ENCODE peak calls at places on chromosomes 6 and 20, in five cellular contexts. One of them, this sample, is unnamed.

GRCh38 chr6:68709882-68710281 is 74.8 kb downstream of the ADGRB3 start:
- DNase-seq in keratinocyte: no peak
- DNase-seq in A549: no peak
- DNase-seq in PC-9: no peak
- DNase-seq in IMR-90: no peak
- DNase-seq in this sample: no peak

GRCh38 chr6:162907876-162908481 is 180.2 kb downstream of the PACRG start:
- DNase-seq in keratinocyte: peak
- DNase-seq in A549: peak
- DNase-seq in PC-9: peak
- DNase-seq in IMR-90: peak
- DNase-seq in this sample: peak

GRCh38 chr6:5132741-5133140 is 47.6 kb downstream of the PPP1R3G start:
- DNase-seq in keratinocyte: no peak
- DNase-seq in A549: no peak
- DNase-seq in PC-9: no peak
- DNase-seq in IMR-90: peak
- DNase-seq in this sample: no peak

GRCh38 chr6:34132082-34132357 is 13.9 kb downstream of the GRM4 start:
- DNase-seq in keratinocyte: no peak
- DNase-seq in A549: no peak
- DNase-seq in PC-9: no peak
- DNase-seq in IMR-90: no peak
- DNase-seq in this sample: no peak

GRCh38 chr6:75602164-75602896 is 650 bp downstream of the SENP6 start:
- DNase-seq in keratinocyte: no peak
- DNase-seq in A549: peak
- DNase-seq in PC-9: no peak
- DNase-seq in IMR-90: peak
- DNase-seq in this sample: peak

GRCh38 chr6:30998785-30999184 is 11.5 kb upstream of the MUC22 start:
- DNase-seq in keratinocyte: no peak
- DNase-seq in A549: no peak
- DNase-seq in PC-9: peak
- DNase-seq in IMR-90: no peak
- DNase-seq in this sample: peak

GRCh38 chr6:6002005-6002808 is 4.5 kb downstream of the NRN1 start:
- DNase-seq in keratinocyte: no peak
- DNase-seq in A549: no peak
- DNase-seq in PC-9: no peak
- DNase-seq in IMR-90: no peak
- DNase-seq in this sample: no peak

GRCh38 chr6:105301072-105301503 is 101.8 kb downstream of the PREP start:
- DNase-seq in keratinocyte: no peak
- DNase-seq in A549: no peak
- DNase-seq in PC-9: no peak
- DNase-seq in IMR-90: peak
- DNase-seq in this sample: no peak

GRCh38 chr6:49890988-49891387 is 24.7 kb upstream of the CRISP1 start:
- DNase-seq in keratinocyte: no peak
- DNase-seq in A549: no peak
- DNase-seq in PC-9: no peak
- DNase-seq in IMR-90: no peak
- DNase-seq in this sample: no peak

GRCh38 chr20:57103146-57103800 is 163.2 kb downstream of the BMP7 start:
- DNase-seq in keratinocyte: no peak
- DNase-seq in A549: no peak
- DNase-seq in PC-9: no peak
- DNase-seq in IMR-90: no peak
- DNase-seq in this sample: no peak

GRCh38 chr6:37187321-37188022 is 17.5 kb downstream of the PIM1 start:
- DNase-seq in keratinocyte: no peak
- DNase-seq in A549: no peak
- DNase-seq in PC-9: no peak
- DNase-seq in IMR-90: no peak
- DNase-seq in this sample: no peak

GRCh38 chr20:53708129-53708968 is 114.7 kb upstream of the ZNF217 start:
- DNase-seq in keratinocyte: no peak
- DNase-seq in A549: no peak
- DNase-seq in PC-9: peak
- DNase-seq in IMR-90: peak
- DNase-seq in this sample: peak

GRCh38 chr6:106339334-106340029 is 13.9 kb upstream of the ATG5 start:
- DNase-seq in keratinocyte: peak
- DNase-seq in A549: peak
- DNase-seq in PC-9: peak
- DNase-seq in IMR-90: peak
- DNase-seq in this sample: peak

GRCh38 chr6:34360556-34360955 is 31.9 kb downstream of the NUDT3 start:
- DNase-seq in keratinocyte: no peak
- DNase-seq in A549: no peak
- DNase-seq in PC-9: no peak
- DNase-seq in IMR-90: peak
- DNase-seq in this sample: no peak

GRCh38 chr6:148528292-148528691 is 185.7 kb downstream of the SASH1 start:
- DNase-seq in keratinocyte: no peak
- DNase-seq in A549: no peak
- DNase-seq in PC-9: no peak
- DNase-seq in IMR-90: peak
- DNase-seq in this sample: no peak

GRCh38 chr6:170279977-170280688 is 10.7 kb downstream of the DLL1 start:
- DNase-seq in keratinocyte: no peak
- DNase-seq in A549: peak
- DNase-seq in PC-9: peak
- DNase-seq in IMR-90: peak
- DNase-seq in this sample: no peak

GRCh38 chr6:63926950-63927349 is 291.3 kb downstream of the PHF3 start:
- DNase-seq in keratinocyte: no peak
- DNase-seq in A549: no peak
- DNase-seq in PC-9: no peak
- DNase-seq in IMR-90: no peak
- DNase-seq in this sample: no peak

GRCh38 chr20:11895832-11896484 is 21.7 kb upstream of the BTBD3 start:
- DNase-seq in keratinocyte: no peak
- DNase-seq in A549: no peak
- DNase-seq in PC-9: no peak
- DNase-seq in IMR-90: peak
- DNase-seq in this sample: no peak

GRCh38 chr6:125671323-125671722 is 78.1 kb upstream of the HEY2 start:
- DNase-seq in keratinocyte: no peak
- DNase-seq in A549: no peak
- DNase-seq in PC-9: no peak
- DNase-seq in IMR-90: no peak
- DNase-seq in this sample: no peak

GRCh38 chr6:125667326-125667725 is 82.1 kb upstream of the HEY2 start:
- DNase-seq in keratinocyte: no peak
- DNase-seq in A549: no peak
- DNase-seq in PC-9: no peak
- DNase-seq in IMR-90: no peak
- DNase-seq in this sample: no peak

GRCh38 chr6:125668071-125668470 is 81.4 kb upstream of the HEY2 start:
- DNase-seq in keratinocyte: no peak
- DNase-seq in A549: no peak
- DNase-seq in PC-9: peak
- DNase-seq in IMR-90: no peak
- DNase-seq in this sample: no peak

GRCh38 chr6:125674230-125674629 is 75.2 kb upstream of the HEY2 start:
- DNase-seq in keratinocyte: no peak
- DNase-seq in A549: no peak
- DNase-seq in PC-9: peak
- DNase-seq in IMR-90: no peak
- DNase-seq in this sample: no peak

GRCh38 chr6:125670586-125670985 is 78.8 kb upstream of the HEY2 start:
- DNase-seq in keratinocyte: no peak
- DNase-seq in A549: peak
- DNase-seq in PC-9: peak
- DNase-seq in IMR-90: no peak
- DNase-seq in this sample: no peak
- H3K4me2 ChIP-seq in keratinocyte: no peak
- H3K4me2 ChIP-seq in A549: no peak
- H3K4me2 ChIP-seq in PC-9: no peak
- H3K4me2 ChIP-seq in IMR-90: no peak
- H3K4me2 ChIP-seq in this sample: no peak

GRCh38 chr20:6533321-6533720 is 234.2 kb upstream of the BMP2 start:
- DNase-seq in keratinocyte: no peak
- DNase-seq in A549: no peak
- DNase-seq in PC-9: no peak
- DNase-seq in IMR-90: peak
- DNase-seq in this sample: no peak
- TF ChIP-seq CTCF in keratinocyte: no peak
- TF ChIP-seq CTCF in A549: no peak
- TF ChIP-seq CTCF in PC-9: no peak
- TF ChIP-seq CTCF in IMR-90: no peak
- TF ChIP-seq CTCF in this sample: no peak

GRCh38 chr20:38164624-38165088 is 414 bp downstream of the TGM2 start:
- DNase-seq in keratinocyte: no peak
- DNase-seq in A549: no peak
- DNase-seq in PC-9: no peak
- DNase-seq in IMR-90: no peak
- DNase-seq in this sample: no peak
- H3K27ac ChIP-seq in keratinocyte: no peak
- H3K27ac ChIP-seq in A549: peak
- H3K27ac ChIP-seq in PC-9: peak
- H3K27ac ChIP-seq in IMR-90: peak
- H3K27ac ChIP-seq in this sample: no peak

GRCh38 chr20:44830995-44831394 is 20.6 kb upstream of the RIMS4 start:
- DNase-seq in keratinocyte: no peak
- DNase-seq in A549: no peak
- DNase-seq in PC-9: no peak
- DNase-seq in IMR-90: no peak
- DNase-seq in this sample: no peak
- H3K4me2 ChIP-seq in keratinocyte: no peak
- H3K4me2 ChIP-seq in A549: no peak
- H3K4me2 ChIP-seq in PC-9: no peak
- H3K4me2 ChIP-seq in IMR-90: no peak
- H3K4me2 ChIP-seq in this sample: no peak

DNA sequence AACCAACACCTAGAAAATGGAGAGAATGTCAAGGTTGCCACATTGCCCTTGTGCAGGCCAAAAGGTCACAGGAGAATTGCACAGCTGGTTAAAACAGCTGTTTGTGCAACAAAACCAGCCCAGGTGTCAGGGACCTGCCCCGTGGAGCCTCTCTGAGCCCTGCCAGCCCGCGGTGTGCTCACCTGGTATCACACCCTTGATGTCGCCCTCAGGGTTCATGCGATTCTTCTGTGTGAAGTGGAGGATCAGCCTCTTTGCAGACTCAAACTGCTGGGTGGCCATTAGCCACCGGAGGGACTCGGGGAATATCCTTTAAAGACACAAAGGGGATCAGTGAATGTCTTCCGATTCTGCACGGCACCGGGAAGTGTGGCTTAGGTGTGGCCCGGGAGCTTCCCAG is 39.2 kb downstream of the PSMG4 start:
- DNase-seq in keratinocyte: no peak
- DNase-seq in A549: no peak
- DNase-seq in PC-9: no peak
- DNase-seq in IMR-90: no peak
- DNase-seq in this sample: no peak
- TF ChIP-seq CTCF in keratinocyte: no peak
- TF ChIP-seq CTCF in A549: no peak
- TF ChIP-seq CTCF in PC-9: no peak
- TF ChIP-seq CTCF in IMR-90: no peak
- TF ChIP-seq CTCF in this sample: no peak

DNA sequence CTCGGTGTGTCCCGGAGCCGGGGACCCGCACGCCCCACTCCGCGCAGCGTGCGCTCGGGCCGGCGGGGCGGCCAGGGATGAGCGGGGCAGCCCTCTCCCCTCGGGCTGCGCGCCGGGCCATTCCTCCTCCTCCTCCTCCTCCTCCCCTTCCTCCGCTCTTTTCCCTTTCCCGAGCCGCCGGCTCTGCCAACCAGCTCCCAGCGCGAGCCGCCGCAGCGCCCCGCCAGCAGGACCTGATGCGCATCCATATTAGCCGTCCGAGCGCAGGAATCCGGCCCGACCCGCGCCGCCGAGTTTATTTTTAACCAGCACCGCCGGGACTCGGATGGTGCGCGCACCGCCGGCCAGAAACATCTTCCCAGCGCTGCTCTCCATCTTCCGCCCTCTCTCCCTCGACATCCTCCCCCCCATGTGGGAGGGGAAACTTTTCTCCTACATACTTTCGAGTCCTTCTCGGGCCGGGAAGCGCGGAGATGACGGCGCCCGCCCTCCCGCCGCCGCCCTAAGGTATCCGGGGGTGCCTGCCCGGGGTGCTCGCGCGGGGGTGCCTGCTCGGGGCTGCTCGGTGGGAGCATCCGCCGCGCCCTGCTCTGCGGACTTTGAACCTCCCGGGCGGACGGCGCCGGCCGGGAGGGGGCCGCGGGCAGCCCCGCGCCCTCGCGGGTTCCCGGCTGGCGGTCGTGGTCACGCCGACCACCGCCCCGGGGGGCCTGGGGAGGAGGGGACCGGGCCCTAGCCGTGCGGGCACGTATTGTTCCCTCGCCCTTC is 619 bp downstream of the RREB1 start:
- DNase-seq in keratinocyte: no peak
- DNase-seq in A549: peak
- DNase-seq in PC-9: no peak
- DNase-seq in IMR-90: peak
- DNase-seq in this sample: peak
- H3K27ac ChIP-seq in keratinocyte: peak
- H3K27ac ChIP-seq in A549: peak
- H3K27ac ChIP-seq in PC-9: peak
- H3K27ac ChIP-seq in IMR-90: peak
- H3K27ac ChIP-seq in this sample: peak

GRCh38 chr20:63835031-63835858 is 4.2 kb upstream of the ZBTB46 start:
- DNase-seq in keratinocyte: peak
- DNase-seq in A549: peak
- DNase-seq in PC-9: peak
- DNase-seq in IMR-90: peak
- DNase-seq in this sample: peak
- H3K4me2 ChIP-seq in keratinocyte: no peak
- H3K4me2 ChIP-seq in A549: peak
- H3K4me2 ChIP-seq in PC-9: peak
- H3K4me2 ChIP-seq in IMR-90: no peak
- H3K4me2 ChIP-seq in this sample: peak

This sample was measured in mammary epithelial cell.